ENCODE peak calls at places on chromosomes 1 and 21, in ten cellular contexts. X, C, L, G, F, M, V, S, A and E are unnamed samples.
A peak's percentile ranks its signal among the peaks of the same experiment; 100 is the strongest.

GRCh38 chr1:199762567-199762966 is 264.9 kb upstream of the NR5A2 start:
- DNase-seq in X (no peak), C (no peak), L (no peak), G (no peak), F (no peak), M (no peak), V (no peak), S (no peak), A (no peak), E (no peak)

GRCh38 chr1:68384872-68385390 is 64.8 kb downstream of the RPE65 start:
- DNase-seq in X (no peak), C (no peak), L (no peak), G (peak; percentile 79), F (no peak), M (no peak), V (no peak), S (no peak), A (no peak), E (no peak)

GRCh38 chr1:201488817-201489581 is 17.9 kb downstream of the CSRP1 start:
- DNase-seq in X (no peak), C (peak; percentile 47), L (peak; percentile 72), G (peak; percentile 98), F (no peak), M (peak; percentile 88), V (no peak), S (no peak), A (no peak), E (no peak)

GRCh38 chr1:174535207-174535606 is 87.4 kb downstream of the GPR52 start:
- DNase-seq in X (no peak), C (no peak), L (no peak), G (peak; percentile 44), F (no peak), M (no peak), V (no peak), S (peak; percentile 23), A (no peak), E (no peak)

GRCh38 chr1:94792473-94792875 is 27.7 kb upstream of the SLC44A3 start:
- DNase-seq in X (no peak), C (no peak), L (no peak), G (peak; percentile 88), F (no peak), M (no peak), V (no peak), S (no peak), A (no peak), E (no peak)

GRCh38 chr1:26391450-26391849 is 18.9 kb upstream of the ZNF683 start:
- DNase-seq in X (no peak), C (peak; percentile 53), L (no peak), G (peak; percentile 72), F (peak; percentile 42), M (no peak), V (peak; percentile 57), S (peak; percentile 17), A (peak; percentile 74), E (peak; percentile 57)

GRCh38 chr1:151130837-151131586 is 15.4 kb downstream of the SEMA6C start:
- DNase-seq in X (peak; percentile 47), C (peak; percentile 31), L (peak; percentile 85), G (peak; percentile 92), F (peak; percentile 90), M (peak; percentile 94), V (peak; percentile 98), S (peak; percentile 87), A (peak; percentile 13), E (peak; percentile 58)

GRCh38 chr1:7642781-7643180 is 128.3 kb upstream of the VAMP3 start:
- DNase-seq in X (no peak), C (no peak), L (no peak), G (no peak), F (no peak), M (peak; percentile 24), V (no peak), S (no peak), A (no peak), E (no peak)

GRCh38 chr1:90989302-90989701 is 32.5 kb downstream of the ZNF644 start:
- DNase-seq in X (no peak), C (no peak), L (no peak), G (no peak), F (no peak), M (no peak), V (no peak), S (no peak), A (no peak), E (no peak)

GRCh38 chr1:90993245-90993644 is 28.6 kb downstream of the ZNF644 start:
- DNase-seq in X (no peak), C (no peak), L (no peak), G (no peak), F (no peak), M (no peak), V (no peak), S (no peak), A (no peak), E (no peak)

GRCh38 chr1:90987860-90988259 is 34.0 kb downstream of the ZNF644 start:
- DNase-seq in X (no peak), C (no peak), L (no peak), G (no peak), F (no peak), M (no peak), V (no peak), S (no peak), A (no peak), E (no peak)

GRCh38 chr1:90989990-90990389 is 31.8 kb downstream of the ZNF644 start:
- DNase-seq in X (no peak), C (no peak), L (no peak), G (no peak), F (no peak), M (no peak), V (no peak), S (no peak), A (no peak), E (no peak)

DNA sequence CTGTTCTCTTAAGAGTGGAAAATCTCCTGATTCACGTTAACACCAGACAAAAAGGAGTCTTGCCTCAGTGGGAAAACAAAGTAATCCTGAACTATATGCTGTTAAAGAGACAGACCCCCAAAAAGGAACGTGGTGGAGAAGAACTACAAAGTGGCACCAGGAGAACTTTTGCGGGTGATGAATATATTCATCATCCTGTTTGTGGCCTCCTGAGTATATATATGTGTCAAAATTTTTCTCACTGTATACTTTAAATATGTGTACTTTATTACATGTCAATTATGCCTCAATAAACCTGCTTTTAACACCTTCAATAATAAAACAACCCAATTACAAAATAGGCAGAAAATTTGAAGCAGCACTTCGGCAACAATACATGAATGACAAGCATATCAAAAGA is 31.1 kb downstream of the ZNF644 start:
- DNase-seq in X (no peak), C (no peak), L (no peak), G (no peak), F (no peak), M (no peak), V (no peak), S (no peak), A (no peak), E (no peak)
- H3K9me3 ChIP-seq in X (peaks cover 3% of the 10 kb centered on the region), C (peaks cover 7% of the 10 kb centered on the region), L (no peaks in the 10 kb centered on the region), G (no peaks in the 10 kb centered on the region), F (no peaks in the 10 kb centered on the region), M (no peaks in the 10 kb centered on the region), V (peaks cover 26% of the 10 kb centered on the region), S (no peaks in the 10 kb centered on the region), A (peaks cover 4% of the 10 kb centered on the region), E (peaks cover 12% of the 10 kb centered on the region)

GRCh38 chr1:5664906-5665875 is 327.0 kb downstream of the NPHP4 start:
- DNase-seq in X (no peak), C (no peak), L (no peak), G (no peak), F (no peak), M (no peak), V (no peak), S (no peak), A (no peak), E (no peak)

GRCh38 chr1:5664081-5664480 is 328.1 kb downstream of the NPHP4 start:
- DNase-seq in X (no peak), C (no peak), L (no peak), G (no peak), F (no peak), M (no peak), V (no peak), S (no peak), A (no peak), E (no peak)

GRCh38 chr1:5660141-5660935 is 331.9 kb downstream of the NPHP4 start:
- DNase-seq in X (no peak), C (no peak), L (no peak), G (no peak), F (no peak), M (peak; percentile 58), V (no peak), S (peak; percentile 32), A (no peak), E (no peak)

GRCh38 chr1:5661196-5662130 is 330.8 kb downstream of the NPHP4 start:
- DNase-seq in X (no peak), C (no peak), L (no peak), G (no peak), F (no peak), M (peak; percentile 80), V (no peak), S (no peak), A (no peak), E (no peak)

DNA sequence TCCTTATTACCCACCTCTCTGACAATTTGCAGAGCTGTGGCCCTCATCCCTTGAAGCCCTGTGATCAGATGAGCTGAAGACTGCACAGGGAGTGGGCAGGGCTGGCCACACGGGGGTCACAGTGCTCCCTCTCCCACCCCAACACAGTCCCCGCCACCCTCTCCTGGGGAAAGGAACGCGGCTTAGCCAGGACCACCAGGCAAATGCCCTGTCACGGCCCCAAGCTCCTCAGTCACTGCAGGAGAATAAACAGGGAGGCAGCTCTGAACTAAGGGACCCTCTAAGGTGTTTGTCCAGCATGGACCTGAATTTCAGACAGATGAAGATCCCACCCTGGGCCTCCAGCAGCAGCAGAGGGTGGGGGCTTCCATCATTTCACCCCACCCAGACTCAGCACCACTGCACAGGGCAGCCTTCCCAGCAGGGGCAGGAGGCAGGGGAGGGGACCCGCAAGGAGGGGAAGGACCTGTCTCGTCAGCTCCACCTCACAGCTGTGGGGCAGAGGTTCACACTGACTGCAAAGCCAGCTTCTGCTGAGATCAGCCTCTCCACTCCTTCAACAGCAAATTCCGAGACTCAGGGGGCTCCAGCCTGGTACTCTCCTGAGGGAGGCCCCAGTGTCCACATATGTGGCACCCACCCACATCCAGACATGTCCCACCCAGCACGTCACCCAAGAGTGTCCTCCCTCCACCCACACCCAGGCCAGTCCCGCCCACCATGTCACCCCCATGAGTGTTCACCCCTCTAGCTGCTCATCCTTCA is 329.7 kb downstream of the NPHP4 start:
- DNase-seq in X (no peak), C (no peak), L (no peak), G (no peak), F (no peak), M (no peak), V (no peak), S (no peak), A (no peak), E (no peak)
- H3K9me3 ChIP-seq in X (no peaks in the 10 kb centered on the region), C (no peaks in the 10 kb centered on the region), L (no peaks in the 10 kb centered on the region), G (no peaks in the 10 kb centered on the region), F (no peaks in the 10 kb centered on the region), M (no peaks in the 10 kb centered on the region), V (peaks cover 4% of the 10 kb centered on the region), S (no peaks in the 10 kb centered on the region), A (no peaks in the 10 kb centered on the region), E (no peaks in the 10 kb centered on the region)

GRCh38 chr1:4754816-4755215 is 100.4 kb downstream of the AJAP1 start:
- DNase-seq in X (no peak), C (no peak), L (no peak), G (no peak), F (no peak), M (no peak), V (no peak), S (no peak), A (no peak), E (no peak)
- H3K9me3 ChIP-seq in X (no peaks in the 10 kb centered on the region), C (no peaks in the 10 kb centered on the region), L (no peaks in the 10 kb centered on the region), G (no peaks in the 10 kb centered on the region), F (no peaks in the 10 kb centered on the region), M (no peaks in the 10 kb centered on the region), V (peaks cover 31% of the 10 kb centered on the region), S (no peaks in the 10 kb centered on the region), A (no peaks in the 10 kb centered on the region), E (no peaks in the 10 kb centered on the region)

DNA sequence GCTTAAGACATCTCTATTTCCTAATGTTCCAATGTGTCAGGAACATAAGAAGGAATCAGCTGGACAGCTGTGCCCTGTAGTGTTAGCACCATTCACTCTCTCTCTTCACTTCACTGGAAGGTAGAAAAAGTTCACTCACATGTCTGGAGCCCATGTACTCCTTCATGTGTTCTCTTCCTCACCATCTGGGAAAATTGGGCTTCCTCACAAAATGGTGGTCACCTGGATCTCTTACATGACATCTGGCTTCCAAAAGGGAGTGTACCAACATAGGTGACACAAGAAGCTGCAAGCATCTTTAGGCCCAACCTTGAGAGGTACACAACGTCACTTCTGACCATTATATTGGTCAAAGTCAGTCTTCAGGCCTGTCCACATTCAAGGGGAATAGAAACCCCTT is 882.6 kb downstream of the LTN1 start:
- DNase-seq in X (no peak), C (no peak), L (no peak), G (no peak), F (no peak), M (no peak), V (no peak), S (no peak), A (no peak), E (no peak)
- H3K9me3 ChIP-seq in X (no peaks in the 10 kb centered on the region), C (no peaks in the 10 kb centered on the region), L (no peaks in the 10 kb centered on the region), G (no peaks in the 10 kb centered on the region), F (no peaks in the 10 kb centered on the region), M (no peaks in the 10 kb centered on the region), V (no peaks in the 10 kb centered on the region), S (no peaks in the 10 kb centered on the region), A (peaks cover 2% of the 10 kb centered on the region), E (no peaks in the 10 kb centered on the region)